ENCODE peak calls at places on chromosome 20, in ten cellular contexts. O is CD4-positive, alpha-beta T cell; V is PC-9; H is cardiac muscle cell; J is dorsolateral prefrontal cortex; Z is GM13976; A is WTC11; U is ovary; C is lower leg skin; I is RWPE2. L is an unnamed sample.

GRCh38 chr20:58707770-58708169 is 15.2 kb downstream of the NPEPL1 start:
- DNase-seq in I (peak; percentile 52), C (no peak), O (no peak), U (no peak), V (no peak), A (peak; percentile 3), Z (no peak), H (no peak), J (peak; percentile 2), L (no peak)

GRCh38 chr20:36482044-36482473 is 59.3 kb upstream of the MYL9 start:
- DNase-seq in Z (no peak), H (no peak), J (no peak), U (no peak), I (no peak), A (no peak), C (no peak), V (no peak), O (no peak), L (no peak)

GRCh38 chr20:37352611-37352980 is 6.7 kb downstream of the SRC start:
- DNase-seq in Z (no peak), H (no peak), J (no peak), U (no peak), I (peak; percentile 79), A (no peak), V (no peak), C (no peak), O (no peak), L (no peak)

GRCh38 chr20:15742627-15743026 is 830.6 kb downstream of the KIF16B start:
- DNase-seq in J (no peak), V (no peak), H (no peak), O (no peak), C (no peak), A (no peak), Z (no peak), U (no peak), I (no peak), L (no peak)

GRCh38 chr20:61131944-61132343 is 120.1 kb upstream of the CDH4 start:
- DNase-seq in O (no peak), V (no peak), Z (no peak), J (no peak), A (no peak), I (peak; percentile 59), U (no peak), C (no peak), H (no peak), L (no peak)

GRCh38 chr20:12012241-12013222 is 94.8 kb downstream of the BTBD3 start:
- DNase-seq in C (peak; percentile 14), Z (peak; percentile 51), H (peak; percentile 69), V (peak; percentile 41), A (peak; percentile 65), J (no peak), O (no peak), I (no peak), U (no peak), L (peak; percentile 48)

GRCh38 chr20:22341508-22341907 is 242.9 kb downstream of the FOXA2 start:
- DNase-seq in H (peak; percentile 2), V (peak; percentile 61), O (no peak), J (no peak), A (no peak), Z (no peak), C (no peak), U (no peak), I (no peak), L (peak; percentile 5)

GRCh38 chr20:60172306-60172984 is 214.2 kb downstream of the CDH26 start:
- DNase-seq in V (no peak), C (no peak), J (no peak), H (no peak), I (no peak), O (no peak), A (no peak), U (no peak), Z (no peak), L (no peak)

GRCh38 chr20:22807646-22808045 is 223.3 kb upstream of the FOXA2 start:
- DNase-seq in J (no peak), V (no peak), O (no peak), H (no peak), C (no peak), U (no peak), Z (no peak), A (no peak), I (no peak), L (no peak)

GRCh38 chr20:53676987-53677386 is 83.3 kb upstream of the ZNF217 start:
- DNase-seq in I (no peak), J (no peak), U (no peak), C (no peak), O (no peak), A (no peak), Z (no peak), V (no peak), H (no peak), L (no peak)

GRCh38 chr20:53676519-53676822 is 82.8 kb upstream of the ZNF217 start:
- DNase-seq in V (no peak), O (no peak), J (no peak), U (no peak), I (no peak), A (no peak), C (no peak), Z (no peak), H (no peak), L (no peak)

GRCh38 chr20:53678990-53679596 is 85.5 kb upstream of the ZNF217 start:
- DNase-seq in Z (no peak), J (no peak), O (no peak), V (no peak), H (peak; percentile 51), C (no peak), I (no peak), U (no peak), A (no peak), L (no peak)

GRCh38 chr20:53678315-53678989 is 84.8 kb upstream of the ZNF217 start:
- DNase-seq in H (peak; percentile 24), V (no peak), Z (no peak), J (no peak), I (no peak), A (no peak), O (no peak), U (no peak), C (no peak), L (no peak)

DNA sequence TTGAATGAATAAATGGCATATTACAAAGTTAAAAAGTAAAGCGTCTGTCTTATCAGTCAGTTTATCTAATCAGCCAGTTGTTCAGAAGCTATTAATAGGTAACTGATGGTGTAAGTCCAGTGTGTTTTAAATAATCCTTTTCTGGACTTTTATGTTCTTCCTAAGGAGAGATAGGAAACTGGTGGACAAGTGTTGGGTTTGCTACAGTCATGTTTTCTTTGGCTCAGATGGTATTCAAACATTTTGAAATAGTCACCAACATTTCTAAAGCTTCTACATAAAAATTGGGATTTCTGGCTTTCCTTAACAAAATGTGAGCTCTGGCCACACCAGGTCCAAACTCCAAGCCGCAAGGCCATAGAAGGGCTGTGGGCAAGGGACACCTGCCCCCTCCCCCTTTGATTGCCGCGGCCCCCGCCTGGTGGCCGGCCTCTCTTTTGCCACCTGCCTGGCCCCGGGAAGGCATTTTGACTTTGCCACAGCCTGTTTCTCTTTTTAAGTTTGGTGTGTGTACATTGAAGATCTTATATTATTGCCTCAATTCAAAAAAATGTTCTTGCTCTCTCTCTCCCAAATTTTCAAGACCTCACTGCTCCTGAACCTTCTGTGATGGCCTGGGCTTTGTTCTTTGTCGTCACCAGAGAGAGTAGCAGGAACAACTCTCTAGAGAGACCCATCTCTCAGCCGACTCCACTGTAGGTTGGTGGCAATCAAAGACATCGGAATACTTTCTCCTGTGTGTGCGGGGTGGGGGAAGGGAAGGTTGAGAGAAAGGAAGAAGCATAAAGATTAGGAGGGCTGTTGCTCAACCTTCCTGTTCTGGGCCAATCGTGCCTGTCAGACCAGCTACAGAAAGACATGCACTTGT is 84.0 kb upstream of the ZNF217 start:
- DNase-seq in H (peak; percentile 84), J (no peak), C (no peak), O (no peak), U (peak; percentile 34), V (no peak), I (no peak), A (peak; percentile 35), Z (no peak), L (no peak)
- TF ChIP-seq CTCF in H (peak; percentile 10), J (no peak), C (no peak), O (no peak), U (no peak), V (no peak), I (no peak), A (no peak), Z (no peak), L (no peak)

DNA sequence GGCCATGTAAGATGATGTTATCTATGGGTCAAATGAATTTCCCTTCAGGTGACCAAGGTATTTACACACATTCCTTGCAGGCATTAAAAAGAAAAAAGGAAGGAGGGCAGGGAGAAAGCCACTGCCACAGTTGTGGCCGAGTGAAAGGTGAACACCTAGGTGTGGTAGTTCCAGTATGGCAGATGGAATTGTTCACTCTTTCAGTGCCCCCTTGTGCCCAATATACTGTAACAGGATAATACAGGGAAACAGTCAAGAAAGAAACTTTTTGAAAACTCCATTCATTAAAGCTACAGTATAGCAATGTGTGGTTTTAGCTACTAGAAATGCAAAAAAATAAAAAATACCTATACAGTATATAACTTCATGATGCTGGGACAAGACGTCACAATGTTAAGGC is 52.1 kb downstream of the BMP2 start:
- DNase-seq in U (no peak), H (peak; percentile 32), A (no peak), I (no peak), C (no peak), Z (no peak), J (no peak), O (no peak), V (no peak), L (no peak)
- TF ChIP-seq CTCF in U (no peak), H (peak; percentile 24), A (no peak), I (peak; percentile 49), C (no peak), Z (no peak), J (no peak), O (no peak), V (peak; percentile 43), L (peak; percentile 5)

DNA sequence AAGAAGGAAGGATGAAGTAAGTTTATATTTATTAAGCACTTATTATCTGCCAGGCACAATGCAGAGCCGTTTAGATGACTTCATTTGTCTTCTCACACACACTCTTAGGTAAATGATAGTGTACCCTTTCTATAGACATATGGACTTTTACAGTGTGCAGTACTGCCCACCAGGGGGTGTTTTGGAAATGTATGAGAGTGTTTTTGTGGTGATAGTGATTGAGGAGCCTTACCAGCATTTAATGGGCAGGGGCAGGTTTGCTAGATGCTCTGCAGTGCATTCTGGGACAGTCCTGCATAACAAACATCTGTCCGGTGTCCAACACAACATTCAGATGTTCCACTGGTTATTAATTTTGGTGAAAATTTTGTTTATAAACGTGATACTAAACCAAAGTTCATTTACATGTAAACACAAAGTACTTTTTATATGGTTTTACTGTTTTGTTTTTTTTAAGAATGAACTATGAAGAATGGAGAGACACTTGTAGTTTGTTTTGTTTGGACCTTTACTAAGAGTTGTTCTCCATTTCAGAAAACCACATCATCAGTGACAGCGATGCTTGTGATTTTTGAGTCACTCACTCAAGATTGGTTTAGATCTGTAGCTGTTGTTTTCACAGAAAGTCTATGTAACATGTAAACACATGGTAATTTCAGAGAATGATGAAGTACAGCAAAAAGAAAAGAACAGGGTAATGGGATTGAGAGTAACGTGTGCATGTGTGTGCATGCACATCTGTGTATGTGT is 19.9 kb downstream of the KCNS1 start:
- DNase-seq in O (no peak), A (no peak), U (no peak), Z (no peak), H (peak; percentile 44), C (no peak), V (no peak), I (no peak), J (no peak), L (no peak)
- TF ChIP-seq CTCF in O (no peak), A (no peak), U (no peak), Z (no peak), H (peak; percentile 60), C (no peak), V (peak; percentile 68), I (peak; percentile 85), J (no peak), L (peak; percentile 58)

GRCh38 chr20:4919047-4919704 is 82.1 kb downstream of the SLC23A2 start:
- DNase-seq in V (no peak), J (no peak), U (no peak), O (no peak), A (no peak), I (no peak), Z (no peak), C (no peak), H (no peak), L (no peak)
- TF ChIP-seq CTCF in V (no peak), J (no peak), U (no peak), O (no peak), A (no peak), I (no peak), Z (no peak), C (no peak), H (no peak), L (no peak)